ENCODE peak calls at places on chromosomes 6 and 20, in ten cellular contexts. One of them, this sample, is unnamed.

GRCh38 chr6:5087389-5087788 is 2.2 kb downstream of the PPP1R3G start:
- DNase-seq in tibial artery: peak
- DNase-seq in naive thymus-derived CD4-positive, alpha-beta T cell: no peak
- DNase-seq in SJSA1: no peak
- DNase-seq in psoas muscle: peak
- DNase-seq in pancreas: no peak
- DNase-seq in OCI-LY7: no peak
- DNase-seq in aorta: peak
- DNase-seq in tibial nerve: peak
- DNase-seq in brain microvascular endothelial cell: no peak
- DNase-seq in this sample: no peak

GRCh38 chr6:170146640-170147039 is 144.2 kb downstream of the DLL1 start:
- DNase-seq in aorta: peak
- DNase-seq in brain microvascular endothelial cell: no peak
- DNase-seq in tibial artery: no peak
- DNase-seq in psoas muscle: peak
- DNase-seq in OCI-LY7: no peak
- DNase-seq in SJSA1: no peak
- DNase-seq in tibial nerve: no peak
- DNase-seq in pancreas: peak
- DNase-seq in naive thymus-derived CD4-positive, alpha-beta T cell: no peak
- DNase-seq in this sample: no peak

GRCh38 chr6:10555625-10556309 is 34.6 kb downstream of the GCNT2 start:
- DNase-seq in psoas muscle: peak
- DNase-seq in pancreas: no peak
- DNase-seq in naive thymus-derived CD4-positive, alpha-beta T cell: no peak
- DNase-seq in SJSA1: peak
- DNase-seq in OCI-LY7: no peak
- DNase-seq in brain microvascular endothelial cell: peak
- DNase-seq in tibial nerve: peak
- DNase-seq in aorta: peak
- DNase-seq in tibial artery: no peak
- DNase-seq in this sample: no peak

GRCh38 chr6:37779902-37780628 is 39.5 kb upstream of the ZFAND3 start:
- DNase-seq in naive thymus-derived CD4-positive, alpha-beta T cell: no peak
- DNase-seq in tibial nerve: no peak
- DNase-seq in OCI-LY7: no peak
- DNase-seq in brain microvascular endothelial cell: no peak
- DNase-seq in tibial artery: no peak
- DNase-seq in pancreas: no peak
- DNase-seq in aorta: no peak
- DNase-seq in psoas muscle: no peak
- DNase-seq in SJSA1: no peak
- DNase-seq in this sample: no peak

GRCh38 chr6:139580592-139581484 is 206.4 kb upstream of the CITED2 start:
- DNase-seq in OCI-LY7: no peak
- DNase-seq in psoas muscle: no peak
- DNase-seq in tibial artery: no peak
- DNase-seq in brain microvascular endothelial cell: no peak
- DNase-seq in tibial nerve: no peak
- DNase-seq in naive thymus-derived CD4-positive, alpha-beta T cell: no peak
- DNase-seq in aorta: no peak
- DNase-seq in pancreas: no peak
- DNase-seq in SJSA1: no peak
- DNase-seq in this sample: no peak

GRCh38 chr20:17875106-17875980 is 93.3 kb downstream of the SNX5 start:
- DNase-seq in naive thymus-derived CD4-positive, alpha-beta T cell: no peak
- DNase-seq in OCI-LY7: no peak
- DNase-seq in SJSA1: peak
- DNase-seq in aorta: peak
- DNase-seq in pancreas: peak
- DNase-seq in tibial artery: peak
- DNase-seq in psoas muscle: peak
- DNase-seq in brain microvascular endothelial cell: no peak
- DNase-seq in tibial nerve: peak
- DNase-seq in this sample: no peak

GRCh38 chr6:291697-292505 is at the start of gene DUSP22:
- DNase-seq in aorta: peak
- DNase-seq in SJSA1: peak
- DNase-seq in tibial artery: peak
- DNase-seq in pancreas: peak
- DNase-seq in OCI-LY7: peak
- DNase-seq in tibial nerve: peak
- DNase-seq in naive thymus-derived CD4-positive, alpha-beta T cell: peak
- DNase-seq in brain microvascular endothelial cell: peak
- DNase-seq in psoas muscle: peak
- DNase-seq in this sample: peak

GRCh38 chr20:25470045-25470444 is 62.6 kb downstream of the GINS1 start:
- DNase-seq in naive thymus-derived CD4-positive, alpha-beta T cell: peak
- DNase-seq in OCI-LY7: peak
- DNase-seq in tibial nerve: no peak
- DNase-seq in tibial artery: no peak
- DNase-seq in pancreas: no peak
- DNase-seq in brain microvascular endothelial cell: peak
- DNase-seq in psoas muscle: no peak
- DNase-seq in SJSA1: no peak
- DNase-seq in aorta: no peak
- DNase-seq in this sample: no peak

GRCh38 chr6:143594647-143595046 is 83.1 kb upstream of the PHACTR2 start:
- DNase-seq in tibial nerve: no peak
- DNase-seq in OCI-LY7: no peak
- DNase-seq in tibial artery: no peak
- DNase-seq in pancreas: no peak
- DNase-seq in psoas muscle: no peak
- DNase-seq in aorta: no peak
- DNase-seq in naive thymus-derived CD4-positive, alpha-beta T cell: no peak
- DNase-seq in brain microvascular endothelial cell: peak
- DNase-seq in SJSA1: no peak
- DNase-seq in this sample: no peak

GRCh38 chr20:35661013-35661412 is 3.7 kb downstream of the CPNE1 start:
- DNase-seq in naive thymus-derived CD4-positive, alpha-beta T cell: no peak
- DNase-seq in SJSA1: no peak
- DNase-seq in aorta: no peak
- DNase-seq in pancreas: no peak
- DNase-seq in brain microvascular endothelial cell: no peak
- DNase-seq in psoas muscle: no peak
- DNase-seq in tibial nerve: no peak
- DNase-seq in tibial artery: no peak
- DNase-seq in OCI-LY7: no peak
- DNase-seq in this sample: no peak

GRCh38 chr6:111857674-111858337 is 15.4 kb downstream of the FYN start:
- DNase-seq in aorta: no peak
- DNase-seq in OCI-LY7: no peak
- DNase-seq in tibial nerve: no peak
- DNase-seq in psoas muscle: no peak
- DNase-seq in pancreas: no peak
- DNase-seq in brain microvascular endothelial cell: no peak
- DNase-seq in SJSA1: no peak
- DNase-seq in tibial artery: no peak
- DNase-seq in naive thymus-derived CD4-positive, alpha-beta T cell: no peak
- DNase-seq in this sample: no peak

GRCh38 chr6:111854683-111855082 is 18.6 kb downstream of the FYN start:
- DNase-seq in brain microvascular endothelial cell: no peak
- DNase-seq in tibial artery: no peak
- DNase-seq in pancreas: no peak
- DNase-seq in SJSA1: no peak
- DNase-seq in aorta: no peak
- DNase-seq in naive thymus-derived CD4-positive, alpha-beta T cell: no peak
- DNase-seq in psoas muscle: no peak
- DNase-seq in OCI-LY7: no peak
- DNase-seq in tibial nerve: no peak
- DNase-seq in this sample: no peak

GRCh38 chr6:111858347-111858746 is 14.9 kb downstream of the FYN start:
- DNase-seq in tibial nerve: no peak
- DNase-seq in naive thymus-derived CD4-positive, alpha-beta T cell: no peak
- DNase-seq in aorta: no peak
- DNase-seq in SJSA1: no peak
- DNase-seq in brain microvascular endothelial cell: no peak
- DNase-seq in pancreas: no peak
- DNase-seq in OCI-LY7: no peak
- DNase-seq in psoas muscle: no peak
- DNase-seq in tibial artery: no peak
- DNase-seq in this sample: no peak

GRCh38 chr6:111852704-111853103 is 20.5 kb downstream of the FYN start:
- DNase-seq in SJSA1: no peak
- DNase-seq in naive thymus-derived CD4-positive, alpha-beta T cell: no peak
- DNase-seq in brain microvascular endothelial cell: no peak
- DNase-seq in psoas muscle: no peak
- DNase-seq in aorta: no peak
- DNase-seq in OCI-LY7: no peak
- DNase-seq in pancreas: no peak
- DNase-seq in tibial nerve: peak
- DNase-seq in tibial artery: no peak
- DNase-seq in this sample: no peak

DNA sequence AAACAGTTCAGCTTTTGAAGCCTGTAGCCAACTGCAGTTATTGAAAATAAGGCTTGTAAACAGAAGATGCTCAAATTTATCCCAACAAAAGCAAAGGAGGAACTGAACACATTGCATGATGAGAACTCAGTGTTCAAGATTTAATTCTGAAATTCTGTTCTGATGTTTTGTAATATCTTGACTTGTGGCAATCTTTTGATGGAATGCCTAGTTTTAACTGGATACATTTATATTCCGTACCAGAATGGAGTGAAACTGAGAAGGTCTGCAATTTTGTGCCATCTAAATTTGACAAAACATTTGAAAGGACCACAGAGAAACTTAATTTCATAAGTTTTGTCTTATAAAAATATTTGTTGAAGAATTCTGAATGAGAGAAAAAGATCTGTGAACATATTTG is 17.5 kb downstream of the FYN start:
- DNase-seq in psoas muscle: no peak
- DNase-seq in pancreas: no peak
- DNase-seq in OCI-LY7: no peak
- DNase-seq in tibial nerve: no peak
- DNase-seq in aorta: no peak
- DNase-seq in tibial artery: no peak
- DNase-seq in brain microvascular endothelial cell: no peak
- DNase-seq in SJSA1: no peak
- DNase-seq in naive thymus-derived CD4-positive, alpha-beta T cell: no peak
- DNase-seq in this sample: no peak
- H3K4me3 ChIP-seq in psoas muscle: no peak
- H3K4me3 ChIP-seq in pancreas: no peak
- H3K4me3 ChIP-seq in OCI-LY7: no peak
- H3K4me3 ChIP-seq in tibial nerve: no peak
- H3K4me3 ChIP-seq in aorta: no peak
- H3K4me3 ChIP-seq in tibial artery: no peak
- H3K4me3 ChIP-seq in brain microvascular endothelial cell: no peak
- H3K4me3 ChIP-seq in SJSA1: no peak
- H3K4me3 ChIP-seq in naive thymus-derived CD4-positive, alpha-beta T cell: no peak
- H3K4me3 ChIP-seq in this sample: no peak

DNA sequence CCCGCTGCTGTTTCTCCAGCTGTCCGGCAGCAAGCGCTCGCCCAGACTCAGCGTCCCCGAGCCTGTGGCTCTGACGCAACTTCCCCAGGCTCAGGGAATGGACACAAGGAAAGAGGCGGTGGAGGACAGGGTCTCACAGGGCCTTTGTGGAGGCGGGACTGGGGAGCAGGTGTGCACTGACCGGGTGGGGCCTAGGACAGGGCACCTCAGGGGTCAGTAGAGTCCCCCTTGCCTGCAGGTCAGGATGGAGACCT is 20.0 kb downstream of the LAMA5 start:
- DNase-seq in naive thymus-derived CD4-positive, alpha-beta T cell: no peak
- DNase-seq in OCI-LY7: no peak
- DNase-seq in aorta: no peak
- DNase-seq in SJSA1: no peak
- DNase-seq in tibial artery: no peak
- DNase-seq in tibial nerve: no peak
- DNase-seq in brain microvascular endothelial cell: no peak
- DNase-seq in psoas muscle: no peak
- DNase-seq in pancreas: no peak
- DNase-seq in this sample: no peak
- H3K27ac ChIP-seq in naive thymus-derived CD4-positive, alpha-beta T cell: no peak
- H3K27ac ChIP-seq in OCI-LY7: no peak
- H3K27ac ChIP-seq in aorta: no peak
- H3K27ac ChIP-seq in SJSA1: no peak
- H3K27ac ChIP-seq in tibial artery: no peak
- H3K27ac ChIP-seq in tibial nerve: no peak
- H3K27ac ChIP-seq in brain microvascular endothelial cell: no peak
- H3K27ac ChIP-seq in psoas muscle: no peak
- H3K27ac ChIP-seq in pancreas: no peak
- H3K27ac ChIP-seq in this sample: no peak

GRCh38 chr6:49546371-49546770 is 4.1 kb upstream of the C6orf141 start:
- DNase-seq in pancreas: no peak
- DNase-seq in tibial nerve: no peak
- DNase-seq in psoas muscle: no peak
- DNase-seq in brain microvascular endothelial cell: no peak
- DNase-seq in tibial artery: no peak
- DNase-seq in aorta: no peak
- DNase-seq in SJSA1: no peak
- DNase-seq in naive thymus-derived CD4-positive, alpha-beta T cell: no peak
- DNase-seq in OCI-LY7: no peak
- DNase-seq in this sample: no peak
- H3K4me3 ChIP-seq in pancreas: no peak
- H3K4me3 ChIP-seq in tibial nerve: no peak
- H3K4me3 ChIP-seq in psoas muscle: no peak
- H3K4me3 ChIP-seq in brain microvascular endothelial cell: no peak
- H3K4me3 ChIP-seq in tibial artery: no peak
- H3K4me3 ChIP-seq in aorta: no peak
- H3K4me3 ChIP-seq in SJSA1: no peak
- H3K4me3 ChIP-seq in naive thymus-derived CD4-positive, alpha-beta T cell: no peak
- H3K4me3 ChIP-seq in OCI-LY7: no peak
- H3K4me3 ChIP-seq in this sample: no peak

GRCh38 chr6:159063549-159063948 is 18.8 kb upstream of the TAGAP start:
- DNase-seq in tibial artery: no peak
- DNase-seq in naive thymus-derived CD4-positive, alpha-beta T cell: no peak
- DNase-seq in SJSA1: no peak
- DNase-seq in brain microvascular endothelial cell: no peak
- DNase-seq in aorta: no peak
- DNase-seq in psoas muscle: no peak
- DNase-seq in pancreas: no peak
- DNase-seq in OCI-LY7: no peak
- DNase-seq in tibial nerve: no peak
- DNase-seq in this sample: no peak

GRCh38 chr6:159061805-159062563 is 17.2 kb upstream of the TAGAP start:
- DNase-seq in OCI-LY7: peak
- DNase-seq in aorta: no peak
- DNase-seq in pancreas: no peak
- DNase-seq in tibial artery: no peak
- DNase-seq in naive thymus-derived CD4-positive, alpha-beta T cell: peak
- DNase-seq in SJSA1: no peak
- DNase-seq in tibial nerve: no peak
- DNase-seq in brain microvascular endothelial cell: no peak
- DNase-seq in psoas muscle: no peak
- DNase-seq in this sample: peak

GRCh38 chr6:159061146-159061545 is 16.4 kb upstream of the TAGAP start:
- DNase-seq in pancreas: no peak
- DNase-seq in tibial nerve: no peak
- DNase-seq in tibial artery: no peak
- DNase-seq in psoas muscle: no peak
- DNase-seq in naive thymus-derived CD4-positive, alpha-beta T cell: no peak
- DNase-seq in aorta: no peak
- DNase-seq in OCI-LY7: no peak
- DNase-seq in brain microvascular endothelial cell: no peak
- DNase-seq in SJSA1: no peak
- DNase-seq in this sample: no peak

GRCh38 chr6:159062965-159063364 is 18.2 kb upstream of the TAGAP start:
- DNase-seq in pancreas: no peak
- DNase-seq in tibial artery: no peak
- DNase-seq in brain microvascular endothelial cell: no peak
- DNase-seq in OCI-LY7: peak
- DNase-seq in aorta: no peak
- DNase-seq in tibial nerve: no peak
- DNase-seq in naive thymus-derived CD4-positive, alpha-beta T cell: no peak
- DNase-seq in psoas muscle: no peak
- DNase-seq in SJSA1: no peak
- DNase-seq in this sample: no peak

GRCh38 chr6:159062564-159062945 is 17.8 kb upstream of the TAGAP start:
- DNase-seq in naive thymus-derived CD4-positive, alpha-beta T cell: peak
- DNase-seq in brain microvascular endothelial cell: no peak
- DNase-seq in psoas muscle: no peak
- DNase-seq in pancreas: no peak
- DNase-seq in aorta: no peak
- DNase-seq in tibial artery: no peak
- DNase-seq in OCI-LY7: peak
- DNase-seq in tibial nerve: no peak
- DNase-seq in SJSA1: no peak
- DNase-seq in this sample: peak
- H3K27ac ChIP-seq in naive thymus-derived CD4-positive, alpha-beta T cell: peak
- H3K27ac ChIP-seq in brain microvascular endothelial cell: no peak
- H3K27ac ChIP-seq in psoas muscle: no peak
- H3K27ac ChIP-seq in pancreas: peak
- H3K27ac ChIP-seq in aorta: no peak
- H3K27ac ChIP-seq in tibial artery: no peak
- H3K27ac ChIP-seq in OCI-LY7: peak
- H3K27ac ChIP-seq in tibial nerve: no peak
- H3K27ac ChIP-seq in SJSA1: no peak
- H3K27ac ChIP-seq in this sample: peak